ENCODE peak calls at places on chromosome 12, in four cellular contexts. X is SK-N-SH, W is activated B cell treated with CpG ODN at 0.5 μM for 24 hours, A is type B pancreatic cell. U is an unnamed sample.
A peak's percentile ranks its signal among the peaks of the same experiment; 100 is the strongest.

GRCh38 chr12:110338754-110339153 is 57.7 kb downstream of the ATP2A2 start:
- DNase-seq in X (peak; percentile 32), W (no peak), A (no peak), U (no peak)

GRCh38 chr12:52685406-52685890 is 5.2 kb upstream of the KRT1 start:
- DNase-seq in X (no peak), W (no peak), A (no peak), U (no peak)

GRCh38 chr12:64560395-64561301 is 49.6 kb upstream of the RASSF3 start:
- DNase-seq in X (peak; percentile 41), W (no peak), A (no peak), U (no peak)

GRCh38 chr12:121805171-121805687 is 1.4 kb downstream of the SETD1B start:
- DNase-seq in X (peak; percentile 48), W (no peak), A (no peak), U (no peak)

GRCh38 chr12:8846305-8846704 is 23.9 kb downstream of the A2ML1 start:
- DNase-seq in X (no peak), W (no peak), A (no peak), U (no peak)

GRCh38 chr12:59833408-59833807 is 237.6 kb downstream of the SLC16A7 start:
- DNase-seq in X (no peak), W (no peak), A (no peak), U (no peak)

GRCh38 chr12:2265461-2266167 is 212.8 kb downstream of the CACNA1C start:
- DNase-seq in X (peak; percentile 50), W (no peak), A (no peak), U (no peak)

GRCh38 chr12:20011200-20011599 is 357.1 kb upstream of the PDE3A start:
- DNase-seq in X (no peak), W (no peak), A (no peak), U (no peak)

GRCh38 chr12:16344269-16344668 is 3.2 kb upstream of the MGST1 start:
- DNase-seq in X (no peak), W (no peak), A (no peak), U (no peak)

GRCh38 chr12:128976120-128976519 is 122.8 kb downstream of the GLT1D1 start:
- DNase-seq in X (no peak), W (no peak), A (no peak), U (peak; percentile 39)

GRCh38 chr12:11595080-11595479 is 54.4 kb upstream of the ETV6 start:
- DNase-seq in X (no peak), W (no peak), A (no peak), U (no peak)

GRCh38 chr12:83758889-83759631 is 1072.4 kb downstream of the TMTC2 start:
- DNase-seq in X (no peak), W (no peak), A (no peak), U (no peak)

GRCh38 chr12:75526655-75527511 is 15.5 kb upstream of the KRR1 start:
- DNase-seq in X (peak; percentile 51), W (no peak), A (no peak), U (no peak)

GRCh38 chr12:124609041-124609984 is 41.9 kb upstream of the NCOR2 start:
- DNase-seq in X (peak; percentile 64), W (peak; percentile 45), A (peak; percentile 87), U (peak; percentile 95)

GRCh38 chr12:76799362-76799761 is 35.4 kb downstream of the ZDHHC17 start:
- DNase-seq in X (no peak), W (no peak), A (no peak), U (no peak)

GRCh38 chr12:5565933-5566632 is 134.2 kb downstream of the NTF3 start:
- DNase-seq in X (no peak), W (no peak), A (no peak), U (no peak)

GRCh38 chr12:93319523-93320045 is 58.1 kb upstream of the NUDT4 start:
- DNase-seq in X (no peak), W (no peak), A (no peak), U (no peak)

GRCh38 chr12:44565163-44565562 is 311.0 kb downstream of the NELL2 start:
- DNase-seq in X (no peak), W (no peak), A (no peak), U (no peak)

GRCh38 chr12:67720383-67720856 is 71.9 kb downstream of the DYRK2 start:
- DNase-seq in X (peak; percentile 20), W (no peak), A (no peak), U (no peak)

GRCh38 chr12:108914031-108914630 is 34.2 kb downstream of the DAO start:
- DNase-seq in X (no peak), W (no peak), A (no peak), U (no peak)

GRCh38 chr12:82329508-82329907 is 28.7 kb downstream of the CCDC59 start:
- DNase-seq in X (no peak), W (no peak), A (no peak), U (no peak)

GRCh38 chr12:82325540-82326336 is 32.4 kb downstream of the CCDC59 start:
- DNase-seq in X (no peak), W (no peak), A (no peak), U (no peak)

DNA sequence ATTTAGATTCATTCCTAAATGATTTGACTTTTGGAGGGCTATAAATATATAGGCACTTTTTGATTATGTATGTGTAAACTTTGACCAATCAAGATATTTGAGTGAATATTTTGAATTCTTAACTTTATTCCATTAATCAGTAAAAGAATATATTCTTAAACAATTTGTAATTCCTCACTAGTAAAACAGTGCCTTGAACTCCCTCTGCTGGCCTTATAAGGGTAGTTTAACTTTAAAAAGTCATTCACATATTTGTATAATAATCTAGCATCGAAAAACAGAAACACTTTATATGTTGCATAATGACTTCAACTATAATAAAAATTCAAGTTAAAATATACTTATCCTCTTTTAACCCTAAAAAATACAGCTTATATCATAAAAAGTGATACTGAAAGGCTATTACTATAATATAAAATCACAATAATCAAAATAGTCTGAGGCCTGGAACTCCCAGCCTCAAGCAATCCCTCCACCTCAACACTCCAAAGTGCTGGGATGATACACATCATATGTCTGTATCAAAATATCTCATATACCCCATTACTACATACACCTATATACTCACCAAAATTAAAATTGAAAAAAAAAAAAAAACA is 31.2 kb downstream of the CCDC59 start:
- DNase-seq in X (peak; percentile 5), W (no peak), A (no peak), U (no peak)
- TF ChIP-seq CTCF in X (peak; percentile 75), W (no peak), A (peak; percentile 83), U (peak; percentile 74)

DNA sequence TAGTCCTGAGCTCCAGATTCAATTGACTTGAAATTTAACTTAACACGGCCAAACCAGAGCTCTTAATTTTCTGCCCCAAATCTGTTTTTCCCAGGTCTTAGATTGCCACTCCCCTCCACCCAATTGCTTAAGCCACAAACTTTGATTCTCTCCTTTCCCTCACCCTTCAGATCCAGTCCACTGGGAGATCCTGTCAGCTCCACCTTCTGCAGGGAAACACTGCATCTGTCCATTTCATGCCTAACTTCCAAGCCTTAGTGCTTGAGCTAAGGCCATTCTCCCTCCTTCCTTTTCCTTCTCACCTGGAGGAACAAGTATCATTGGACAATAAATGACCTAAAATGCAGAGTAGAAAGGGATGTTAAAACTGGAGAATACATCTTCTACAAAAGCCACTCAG is 81.6 kb upstream of the RIC8B start:
- DNase-seq in X (no peak), W (no peak), A (no peak), U (no peak)
- TF ChIP-seq CTCF in X (no peak), W (no peak), A (no peak), U (no peak)

DNA sequence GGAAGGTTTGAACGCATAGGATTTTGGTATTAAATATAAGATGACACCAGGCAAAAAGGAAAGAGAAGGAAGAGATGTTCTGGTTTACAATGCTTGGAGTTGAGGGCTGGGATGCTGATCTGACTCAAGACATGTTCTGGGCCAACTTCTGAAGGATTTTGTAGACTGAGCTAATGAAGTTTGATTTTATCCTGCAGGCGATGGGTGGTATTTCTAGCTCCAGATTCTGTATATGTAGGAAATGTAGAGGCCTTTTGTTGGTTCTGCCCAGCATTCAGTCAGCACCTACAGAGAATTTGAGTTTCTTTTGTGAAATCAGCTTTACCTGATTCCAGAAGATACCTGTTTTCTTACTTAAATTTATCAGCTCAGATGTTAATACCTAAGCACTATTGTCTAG is 48.2 kb downstream of the VEZT start:
- DNase-seq in X (no peak), W (no peak), A (no peak), U (no peak)
- TF ChIP-seq CTCF in X (no peak), W (no peak), A (peak; percentile 58), U (peak; percentile 52)

GRCh38 chr12:113276306-113276705 is 55.0 kb downstream of the TPCN1 start:
- DNase-seq in X (no peak), W (no peak), A (no peak), U (no peak)

GRCh38 chr12:113277511-113277910 is 56.2 kb downstream of the TPCN1 start:
- DNase-seq in X (no peak), W (no peak), A (no peak), U (no peak)

GRCh38 chr12:113278141-113278540 is 56.8 kb downstream of the SLC8B1 start:
- DNase-seq in X (no peak), W (no peak), A (no peak), U (no peak)

GRCh38 chr12:113276946-113277500 is 55.8 kb downstream of the TPCN1 start:
- DNase-seq in X (no peak), W (no peak), A (no peak), U (no peak)

GRCh38 chr12:113278631-113279030 is 56.3 kb downstream of the SLC8B1 start:
- DNase-seq in X (no peak), W (no peak), A (no peak), U (no peak)
- TF ChIP-seq CTCF in X (no peak), W (no peak), A (no peak), U (no peak)

GRCh38 chr12:127929172-127929571 is 337.8 kb upstream of the TMEM132C start:
- DNase-seq in X (no peak), W (no peak), A (no peak), U (no peak)
- TF ChIP-seq CTCF in X (no peak), W (no peak), A (no peak), U (no peak)

U was measured in mesothelial cell of epicardium.